ENCODE peak calls at places on chromosomes 5 and 9, in five cellular contexts. Z is A549, C is left lung, Q is BE2C, P is AG04450. X is an unnamed sample.

GRCh38 chr9:91824591-91825339 is 125.3 kb downstream of the ROR2 start:
- DNase-seq in Z (no peak), C (no peak), Q (peak), P (no peak), X (peak)

GRCh38 chr9:93710370-93710723 is 134.0 kb downstream of the PHF2 start:
- DNase-seq in Z (no peak), C (no peak), Q (no peak), P (no peak), X (no peak)

GRCh38 chr5:151757233-151758140 is 944 bp downstream of the ATOX1 start:
- DNase-seq in Z (no peak), C (no peak), Q (no peak), P (no peak), X (peak)

GRCh38 chr5:15105799-15106393 is 234.3 kb upstream of the ANKH start:
- DNase-seq in Z (peak), C (no peak), Q (peak), P (no peak), X (peak)

GRCh38 chr9:93600504-93600903 is 24.1 kb downstream of the PHF2 start:
- DNase-seq in Z (no peak), C (no peak), Q (no peak), P (no peak), X (no peak)

GRCh38 chr9:83473488-83473971 is 64.7 kb downstream of the FRMD3 start:
- DNase-seq in Z (peak), C (no peak), Q (no peak), P (no peak), X (no peak)

GRCh38 chr9:131270171-131271015 is 5.9 kb downstream of the FAM78A start:
- DNase-seq in Z (no peak), C (peak), Q (no peak), P (no peak), X (no peak)

GRCh38 chr5:16980983-16981382 is 44.9 kb upstream of the MYO10 start:
- DNase-seq in Z (no peak), C (no peak), Q (no peak), P (no peak), X (peak)

GRCh38 chr9:111852291-111852690 is 44.3 kb upstream of the UGCG start:
- DNase-seq in Z (no peak), C (no peak), Q (no peak), P (no peak), X (no peak)

GRCh38 chr9:83991355-83991754 is 10.8 kb downstream of the RMI1 start:
- DNase-seq in Z (no peak), C (no peak), Q (no peak), P (no peak), X (no peak)

GRCh38 chr9:115209601-115210306 is 91.8 kb upstream of the TNC start:
- DNase-seq in Z (peak), C (no peak), Q (no peak), P (no peak), X (no peak)

GRCh38 chr9:6197330-6197729 is 18.3 kb upstream of the IL33 start:
- DNase-seq in Z (no peak), C (no peak), Q (no peak), P (no peak), X (no peak)

GRCh38 chr9:113963017-113963620 is 87.0 kb downstream of the ZNF618 start:
- DNase-seq in Z (peak), C (no peak), Q (peak), P (no peak), X (peak)

GRCh38 chr5:168796840-168797548 is 217.8 kb upstream of the PANK3 start:
- DNase-seq in Z (no peak), C (no peak), Q (no peak), P (no peak), X (no peak)

GRCh38 chr9:105088088-105088487 is 156.4 kb upstream of the SLC44A1 start:
- DNase-seq in Z (no peak), C (no peak), Q (no peak), P (no peak), X (no peak)

GRCh38 chr9:31612336-31613030 is 772.0 kb upstream of the ACO1 start:
- DNase-seq in Z (no peak), C (no peak), Q (no peak), P (no peak), X (no peak)

GRCh38 chr5:43354774-43355173 is 41.6 kb upstream of the HMGCS1 start:
- DNase-seq in Z (no peak), C (no peak), Q (no peak), P (no peak), X (no peak)

GRCh38 chr5:43039468-43040286 is 442 bp downstream of the ANXA2R start:
- DNase-seq in Z (peak), C (peak), Q (peak), P (no peak), X (no peak)

GRCh38 chr9:120289990-120290925 is 289.7 kb downstream of the CDK5RAP2 start:
- DNase-seq in Z (no peak), C (no peak), Q (no peak), P (no peak), X (no peak)

GRCh38 chr5:88675159-88675757 is 207.7 kb downstream of the MEF2C start:
- DNase-seq in Z (no peak), C (no peak), Q (no peak), P (no peak), X (no peak)

GRCh38 chr5:93107141-93107540 is 473.9 kb downstream of the NR2F1-AS1 start:
- DNase-seq in Z (no peak), C (no peak), Q (peak), P (no peak), X (no peak)

GRCh38 chr9:81592890-81593271 is 96.5 kb downstream of the TLE1 start:
- DNase-seq in Z (no peak), C (no peak), Q (peak), P (no peak), X (no peak)

GRCh38 chr9:37904647-37905505 is 949 bp upstream of the SLC25A51 start:
- DNase-seq in Z (no peak), C (no peak), Q (no peak), P (no peak), X (peak)

GRCh38 chr9:259405-260404 is 45.0 kb downstream of the DOCK8 start:
- DNase-seq in Z (no peak), C (no peak), Q (no peak), P (no peak), X (no peak)

GRCh38 chr9:109278216-109278615 is 42.6 kb downstream of the EPB41L4B start:
- DNase-seq in Z (no peak), C (no peak), Q (no peak), P (no peak), X (no peak)

GRCh38 chr5:32471784-32472183 is 27.2 kb upstream of the ZFR start:
- DNase-seq in Z (peak), C (no peak), Q (no peak), P (no peak), X (no peak)

GRCh38 chr5:77935516-77936364 is 159.6 kb upstream of the TBCA start:
- DNase-seq in Z (no peak), C (no peak), Q (no peak), P (no peak), X (peak)

GRCh38 chr5:78417026-78417425 is 56.6 kb downstream of the SCAMP1 start:
- DNase-seq in Z (no peak), C (no peak), Q (no peak), P (no peak), X (no peak)

GRCh38 chr9:119216891-119217290 is 152.3 kb downstream of the BRINP1 start:
- DNase-seq in Z (no peak), C (no peak), Q (no peak), P (no peak), X (no peak)

GRCh38 chr5:150672237-150672883 is 11.3 kb downstream of the MYOZ3 start:
- DNase-seq in Z (no peak), C (peak), Q (no peak), P (no peak), X (no peak)

GRCh38 chr5:14806452-14806851 is 65.1 kb downstream of the ANKH start:
- DNase-seq in Z (no peak), C (peak), Q (no peak), P (peak), X (peak)

GRCh38 chr9:109794361-109795012 is 14.5 kb downstream of the PALM2AKAP2 start:
- DNase-seq in Z (no peak), C (no peak), Q (no peak), P (no peak), X (peak)

GRCh38 chr9:136685792-136686533 is 1.3 kb downstream of the AGPAT2 start:
- DNase-seq in Z (no peak), C (no peak), Q (no peak), P (no peak), X (peak)

GRCh38 chr9:136685216-136685615 is 2.0 kb downstream of the AGPAT2 start:
- DNase-seq in Z (no peak), C (no peak), Q (no peak), P (no peak), X (no peak)

GRCh38 chr9:136683755-136684154 is 3.5 kb downstream of the AGPAT2 start:
- DNase-seq in Z (no peak), C (no peak), Q (no peak), P (no peak), X (no peak)

GRCh38 chr9:136684339-136684738 is 2.9 kb downstream of the AGPAT2 start:
- DNase-seq in Z (no peak), C (no peak), Q (no peak), P (no peak), X (no peak)

GRCh38 chr9:136684799-136685198 is 2.5 kb downstream of the AGPAT2 start:
- DNase-seq in Z (no peak), C (no peak), Q (no peak), P (no peak), X (no peak)
- H3K4me3 ChIP-seq in Z (no peak), C (peak), Q (no peak), P (no peak), X (no peak)

DNA sequence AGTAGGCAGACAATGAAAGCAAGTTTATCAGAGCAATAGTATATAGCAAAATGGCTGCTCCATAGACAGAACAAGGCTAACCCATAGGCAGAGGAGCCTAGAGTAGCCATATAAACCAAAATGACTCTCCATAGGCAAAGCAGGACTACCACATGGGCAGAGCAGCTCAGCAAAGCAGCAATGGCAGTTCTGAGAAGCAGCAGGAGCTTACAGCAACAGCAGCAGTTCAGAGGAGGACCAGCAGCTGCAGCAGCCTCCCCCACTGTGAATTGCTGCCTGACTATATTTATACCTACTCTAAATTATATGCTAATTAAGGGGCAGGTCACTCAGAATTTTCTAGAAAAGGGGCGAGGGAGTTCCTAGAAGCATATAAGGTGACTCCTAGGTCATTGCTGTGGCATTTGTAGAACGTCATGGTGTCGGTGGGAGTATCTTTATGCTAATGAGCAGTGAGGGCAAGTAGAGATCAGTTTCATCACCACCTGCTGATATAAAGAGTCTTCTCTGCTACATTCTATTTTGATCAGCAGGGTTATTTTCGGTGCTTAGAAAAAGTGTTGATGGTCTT is 1115.5 kb downstream of the DTWD2 start:
- DNase-seq in Z (no peak), C (no peak), Q (no peak), P (no peak), X (no peak)
- TF ChIP-seq CTCF in Z (no peak), C (no peak), Q (no peak), P (no peak), X (no peak)

GRCh38 chr5:115168829-115169391 is 798 bp downstream of the TRIM36 start:
- DNase-seq in Z (no peak), C (no peak), Q (peak), P (no peak), X (peak)

GRCh38 chr5:115170128-115170923 is 618 bp upstream of the TRIM36 start:
- DNase-seq in Z (no peak), C (no peak), Q (no peak), P (no peak), X (no peak)

GRCh38 chr5:115170924-115171510 is 1.3 kb upstream of the TRIM36 start:
- DNase-seq in Z (no peak), C (no peak), Q (no peak), P (no peak), X (peak)

GRCh38 chr5:115166744-115167393 is 2.8 kb downstream of the TRIM36 start:
- DNase-seq in Z (no peak), C (no peak), Q (no peak), P (no peak), X (no peak)

GRCh38 chr5:115169392-115170127 is at the start of gene TRIM36:
- DNase-seq in Z (peak), C (peak), Q (peak), P (peak), X (peak)
- H3K4me3 ChIP-seq in Z (peak), C (peak), Q (peak), P (peak), X (peak)

GRCh38 chr9:117160254-117160653 is 254.6 kb downstream of the ASTN2 start:
- DNase-seq in Z (peak), C (no peak), Q (no peak), P (no peak), X (no peak)
- TF ChIP-seq CTCF in Z (peak), C (no peak), Q (peak), P (peak), X (no peak)

GRCh38 chr5:2904956-2905355 is 153.5 kb upstream of the IRX2 start:
- DNase-seq in Z (no peak), C (no peak), Q (no peak), P (no peak), X (no peak)

GRCh38 chr5:2903451-2904395 is 152.2 kb upstream of the IRX2 start:
- DNase-seq in Z (no peak), C (no peak), Q (no peak), P (no peak), X (no peak)

GRCh38 chr5:2904399-2904798 is 152.9 kb upstream of the IRX2 start:
- DNase-seq in Z (no peak), C (no peak), Q (no peak), P (no peak), X (no peak)

GRCh38 chr5:2906302-2907090 is 155.0 kb upstream of the IRX2 start:
- DNase-seq in Z (no peak), C (no peak), Q (no peak), P (no peak), X (no peak)

DNA sequence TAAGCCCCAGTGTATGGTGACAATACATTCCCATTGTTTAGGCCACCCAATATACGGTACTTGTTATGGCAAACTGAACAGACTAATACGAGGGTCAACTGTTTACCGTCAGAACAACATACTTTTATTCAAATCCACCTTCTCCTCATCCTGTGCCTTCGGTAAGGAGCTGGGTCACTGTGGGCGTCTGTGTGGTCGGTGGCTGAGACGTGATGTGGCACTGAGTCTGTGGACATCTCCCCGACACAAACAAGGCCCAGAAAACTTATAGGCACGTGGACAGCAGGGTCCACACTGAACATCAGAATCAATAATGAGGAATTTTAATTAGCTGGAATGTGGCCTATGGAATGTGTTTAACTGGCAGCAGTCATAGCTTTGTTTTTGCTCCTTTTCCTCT is 154.3 kb upstream of the IRX2 start:
- DNase-seq in Z (no peak), C (no peak), Q (no peak), P (no peak), X (no peak)
- H3K4me3 ChIP-seq in Z (no peak), C (no peak), Q (no peak), P (no peak), X (no peak)

GRCh38 chr9:129720181-129720864 is 32.5 kb downstream of the PTGES start:
- DNase-seq in Z (peak), C (no peak), Q (peak), P (no peak), X (no peak)

GRCh38 chr9:129722913-129723312 is 29.9 kb downstream of the PTGES start:
- DNase-seq in Z (no peak), C (no peak), Q (no peak), P (no peak), X (no peak)

GRCh38 chr9:129718647-129719046 is 34.2 kb downstream of the PTGES start:
- DNase-seq in Z (no peak), C (no peak), Q (no peak), P (no peak), X (no peak)

GRCh38 chr9:129719135-129719534 is 33.7 kb downstream of the PTGES start:
- DNase-seq in Z (no peak), C (no peak), Q (no peak), P (no peak), X (no peak)

DNA sequence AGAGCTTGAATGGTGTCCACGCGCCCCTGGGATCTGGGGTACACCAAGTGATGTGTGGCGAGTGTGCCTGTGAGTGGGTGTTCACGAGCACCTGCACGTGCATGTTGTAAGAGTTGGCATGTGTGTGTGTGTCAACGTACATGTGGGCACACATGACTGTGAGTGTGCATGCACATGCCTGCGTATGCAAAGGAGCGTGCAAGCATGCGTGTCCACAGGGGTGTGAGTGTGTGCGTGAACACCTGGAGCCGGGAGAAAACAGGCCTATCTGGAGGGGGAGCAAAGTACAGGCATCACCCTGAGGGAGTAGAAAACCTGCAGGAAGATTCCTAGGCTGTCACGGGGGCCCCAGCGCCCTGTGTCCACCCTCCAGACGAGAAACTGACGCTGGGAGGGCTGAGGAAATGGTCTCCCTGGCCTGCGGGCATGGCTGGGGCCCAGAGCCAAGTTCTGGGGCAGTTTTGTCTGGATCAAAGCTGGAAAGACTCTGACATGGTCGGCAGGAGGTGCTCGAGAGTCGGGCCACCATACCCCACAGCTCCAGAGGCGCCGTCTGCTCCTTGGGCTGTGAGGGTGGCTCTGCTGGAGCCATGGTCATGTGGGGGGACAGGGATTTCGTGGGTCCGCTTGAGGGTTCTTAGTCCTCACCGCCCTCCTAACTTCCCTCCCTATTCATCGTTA is 31.8 kb downstream of the PTGES start:
- DNase-seq in Z (peak), C (no peak), Q (peak), P (no peak), X (no peak)
- TF ChIP-seq CTCF in Z (peak), C (no peak), Q (peak), P (no peak), X (no peak)

DNA sequence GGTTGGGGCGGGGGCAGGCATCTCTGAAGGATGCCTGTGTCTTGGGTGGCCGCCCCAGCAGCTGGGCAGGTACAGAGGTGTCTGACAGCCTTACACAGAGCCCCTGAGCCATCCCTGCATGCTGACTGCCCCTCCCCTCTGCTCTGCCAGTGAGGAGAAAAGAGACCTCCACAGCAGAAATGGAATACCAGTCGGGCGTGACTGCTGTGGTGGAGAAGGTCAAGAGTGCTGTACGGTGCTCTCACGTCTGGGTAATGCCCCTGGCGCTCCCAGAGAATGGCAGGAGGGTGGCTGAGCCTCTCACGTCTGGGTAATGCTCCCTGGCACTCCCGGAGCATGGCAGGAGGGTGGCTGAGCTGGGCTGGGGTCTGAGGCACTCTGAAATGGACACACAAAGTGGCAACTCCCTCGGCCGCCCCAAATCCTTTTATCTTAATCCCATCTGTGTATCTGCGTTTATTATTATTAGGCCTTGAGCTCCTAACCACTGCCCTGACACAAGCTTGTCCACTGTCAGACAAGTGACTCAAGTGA is 2.5 kb upstream of the RABL6 start:
- DNase-seq in Z (no peak), C (no peak), Q (no peak), P (no peak), X (no peak)
- H3K4me3 ChIP-seq in Z (no peak), C (no peak), Q (no peak), P (no peak), X (no peak)

DNA sequence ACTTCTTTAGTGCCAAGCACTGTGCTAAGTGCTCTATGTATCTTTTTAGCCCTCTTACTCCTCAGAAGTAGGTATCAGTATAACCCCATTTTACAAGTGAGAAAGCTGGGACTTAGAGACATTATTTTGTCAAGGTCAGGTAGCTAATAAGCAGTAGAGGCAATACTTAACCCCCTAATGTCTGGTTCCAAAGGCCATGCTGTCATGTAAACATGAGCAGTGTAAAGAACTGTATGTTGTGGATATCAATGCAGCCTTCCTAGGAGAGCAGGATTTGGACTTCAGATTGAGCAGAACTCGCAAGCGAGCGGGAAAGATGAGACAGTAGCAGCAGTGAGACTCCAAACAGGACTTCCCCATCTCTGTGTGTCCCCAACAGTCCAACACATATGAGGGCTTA is 3.6 kb upstream of the SHROOM1 start:
- DNase-seq in Z (no peak), C (no peak), Q (no peak), P (no peak), X (no peak)
- TF ChIP-seq CTCF in Z (no peak), C (no peak), Q (no peak), P (no peak), X (no peak)

X was measured in foreskin fibroblast.